ENCODE peak calls at places on chromosomes 4 and X, in six cellular contexts. I, B, W, K, S and N are unnamed samples.

GRCh38 chr4:25867781-25868180 is 5.0 kb upstream of the SEL1L3 start:
- DNase-seq in I (no peak), B (no peak), W (no peak), K (no peak), S (no peak), N (no peak)

GRCh38 chr4:132587626-132588025 is 561.5 kb upstream of the PCDH10 start:
- DNase-seq in I (no peak), B (no peak), W (no peak), K (no peak), S (no peak), N (no peak)

GRCh38 chr4:3262208-3263052 is 13.5 kb downstream of the MSANTD1 start:
- DNase-seq in I (no peak), B (no peak), W (peak), K (no peak), S (peak), N (no peak)

GRCh38 chr4:1401409-1402020 is 4.7 kb downstream of the NKX1-1 start:
- DNase-seq in I (no peak), B (no peak), W (no peak), K (no peak), S (peak), N (no peak)

GRCh38 chr4:122739174-122739573 is 6.7 kb downstream of the BBS12 start:
- DNase-seq in I (no peak), B (no peak), W (no peak), K (no peak), S (no peak), N (no peak)

GRCh38 chr4:165967486-165967885 is 94.4 kb downstream of the TLL1 start:
- DNase-seq in I (no peak), B (no peak), W (no peak), K (no peak), S (no peak), N (no peak)

GRCh38 chr4:185018834-185019450 is 652 bp downstream of the HELT start:
- DNase-seq in I (no peak), B (no peak), W (peak), K (no peak), S (no peak), N (no peak)

GRCh38 chr4:153257151-153257620 is 52.9 kb downstream of the TRIM2 start:
- DNase-seq in I (no peak), B (no peak), W (peak), K (peak), S (no peak), N (peak)

GRCh38 chr4:11050766-11051165 is 366.2 kb upstream of the CLNK start:
- DNase-seq in I (no peak), B (no peak), W (no peak), K (no peak), S (no peak), N (no peak)

GRCh38 chrX:47540754-47541538 is 20.1 kb upstream of the ARAF start:
- DNase-seq in I (no peak), B (peak), W (peak), K (peak), S (no peak), N (no peak)

GRCh38 chr4:30153427-30153826 is 566.7 kb upstream of the PCDH7 start:
- DNase-seq in I (no peak), B (no peak), W (no peak), K (no peak), S (no peak), N (no peak)

GRCh38 chr4:76958891-76959290 is 9.3 kb downstream of the SEPTIN11 start:
- DNase-seq in I (no peak), B (no peak), W (no peak), K (no peak), S (no peak), N (no peak)

GRCh38 chr4:24561438-24562139 is 22.8 kb downstream of the DHX15 start:
- DNase-seq in I (no peak), B (no peak), W (no peak), K (no peak), S (no peak), N (no peak)

GRCh38 chrX:64321507-64321906 is 73.7 kb downstream of the MTMR8 start:
- DNase-seq in I (no peak), B (no peak), W (no peak), K (no peak), S (no peak), N (no peak)

GRCh38 chr4:66766557-66766956 is 778.7 kb downstream of the CENPC start:
- DNase-seq in I (no peak), B (no peak), W (no peak), K (no peak), S (no peak), N (no peak)

GRCh38 chr4:10461091-10461849 is 4.0 kb upstream of the ZNF518B start:
- DNase-seq in I (peak), B (no peak), W (peak), K (peak), S (peak), N (peak)

GRCh38 chr4:146790515-146790914 is 151.8 kb downstream of the POU4F2 start:
- DNase-seq in I (no peak), B (no peak), W (no peak), K (no peak), S (no peak), N (no peak)
- TF ChIP-seq TAF1 in I (no peak), B (no peak), W (no peak), K (no peak), S (no peak), N (no peak)

DNA sequence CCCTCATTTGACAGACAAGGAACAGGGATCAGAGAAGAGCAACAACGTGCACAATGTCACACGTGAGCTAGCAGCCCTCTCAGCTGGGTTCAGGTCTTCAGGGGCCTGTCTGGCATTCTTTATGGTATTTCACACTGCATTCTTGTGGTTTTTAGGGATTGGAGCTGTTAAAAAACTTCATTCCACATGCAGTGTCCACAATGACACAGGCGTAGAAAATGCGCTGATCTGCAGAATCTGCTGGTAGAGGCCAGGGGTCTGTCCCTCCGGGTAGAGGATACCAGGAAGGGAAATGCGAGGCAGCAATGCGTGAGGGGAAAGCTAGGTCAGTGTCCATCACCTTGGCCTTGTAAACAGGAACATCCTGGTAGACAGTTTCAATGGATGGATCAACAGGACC is 36.6 kb downstream of the MAP7D3 start:
- DNase-seq in I (no peak), B (peak), W (no peak), K (no peak), S (no peak), N (no peak)
- TF ChIP-seq POLR2AphosphoS5 in I (no peak), B (no peak), W (no peak), K (no peak), S (no peak), N (no peak)

GRCh38 chrX:88584283-88584682 is 162.7 kb upstream of the CPXCR1 start:
- DNase-seq in I (no peak), B (no peak), W (no peak), K (no peak), S (no peak), N (no peak)

DNA sequence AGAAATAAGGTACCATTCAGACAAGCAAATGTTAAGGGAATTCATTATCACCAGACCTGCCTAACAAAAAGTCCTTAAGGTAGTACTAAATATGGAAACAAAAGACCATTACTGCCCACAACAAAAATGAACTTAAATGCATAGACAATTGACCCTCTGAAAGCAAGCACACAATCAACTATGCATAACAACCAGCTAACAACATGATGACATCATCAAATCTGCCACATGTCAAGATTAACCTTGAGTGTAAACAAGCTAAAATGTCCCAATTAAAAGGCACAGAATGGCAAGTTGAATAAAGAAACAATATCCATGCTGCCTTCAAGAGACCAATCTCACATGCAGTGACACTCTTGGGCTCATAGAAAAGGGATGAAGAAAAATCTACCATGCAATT is 160.7 kb upstream of the CPXCR1 start:
- DNase-seq in I (no peak), B (no peak), W (no peak), K (no peak), S (no peak), N (no peak)
- TF ChIP-seq POLR2A in I (no peak), B (no peak), W (no peak), K (no peak), S (no peak), N (no peak)

GRCh38 chrX:40154229-40154852 is 56.6 kb upstream of the BCOR start:
- DNase-seq in I (no peak), B (peak), W (peak), K (peak), S (no peak), N (no peak)

GRCh38 chrX:40152173-40152705 is 54.5 kb upstream of the BCOR start:
- DNase-seq in I (no peak), B (no peak), W (peak), K (peak), S (no peak), N (no peak)

GRCh38 chrX:40154853-40155616 is 57.3 kb upstream of the BCOR start:
- DNase-seq in I (no peak), B (peak), W (peak), K (peak), S (no peak), N (no peak)

GRCh38 chrX:40152706-40153334 is 55.1 kb upstream of the BCOR start:
- DNase-seq in I (no peak), B (no peak), W (no peak), K (no peak), S (no peak), N (no peak)

DNA sequence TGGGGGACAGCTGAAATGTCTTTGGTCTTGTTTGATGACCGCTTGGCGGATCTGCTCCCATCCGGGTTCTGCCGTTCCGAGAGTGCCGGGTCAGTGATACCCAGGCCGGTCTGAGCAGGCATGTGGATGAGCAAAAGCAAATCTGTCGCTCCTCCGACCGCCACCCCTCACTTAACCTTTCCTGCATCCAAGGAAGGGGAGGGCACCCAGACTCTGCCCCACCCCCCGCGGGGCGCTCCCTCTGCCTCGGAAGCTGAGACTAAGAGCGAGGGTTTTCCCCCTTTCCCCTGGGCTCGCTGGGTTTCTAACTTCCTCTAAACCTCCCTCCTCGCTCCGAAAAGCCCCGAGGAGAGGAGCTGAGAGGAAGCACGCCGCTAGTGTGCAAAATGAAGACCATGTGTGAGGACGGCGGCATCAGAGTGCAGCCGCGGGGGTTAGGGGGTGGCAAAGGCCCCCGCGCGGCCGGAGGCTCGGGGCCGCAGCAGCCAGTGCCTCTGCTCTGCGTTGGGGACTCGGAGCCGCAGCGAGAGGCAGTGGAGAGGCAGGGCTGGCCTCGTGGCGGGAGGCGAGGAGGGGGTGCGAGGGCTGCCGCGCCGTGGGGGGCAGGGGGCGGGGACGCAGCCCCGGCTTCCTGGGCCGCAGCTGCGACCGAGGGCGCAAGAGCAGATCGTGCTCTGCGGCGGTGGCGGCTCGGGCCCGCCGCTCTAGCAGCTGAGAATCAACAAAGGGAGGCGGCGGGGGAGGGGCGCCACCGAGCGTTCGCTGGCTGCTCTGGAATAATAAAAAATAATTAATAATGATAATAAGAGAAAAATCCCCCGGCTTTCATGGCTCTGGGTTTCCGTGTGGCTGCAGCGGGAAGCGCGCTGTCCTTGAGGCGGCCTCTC is 55.8 kb upstream of the BCOR start:
- DNase-seq in I (no peak), B (no peak), W (peak), K (peak), S (no peak), N (no peak)
- TF ChIP-seq TAF1 in I (no peak), B (no peak), W (no peak), K (peak), S (no peak), N (no peak)

DNA sequence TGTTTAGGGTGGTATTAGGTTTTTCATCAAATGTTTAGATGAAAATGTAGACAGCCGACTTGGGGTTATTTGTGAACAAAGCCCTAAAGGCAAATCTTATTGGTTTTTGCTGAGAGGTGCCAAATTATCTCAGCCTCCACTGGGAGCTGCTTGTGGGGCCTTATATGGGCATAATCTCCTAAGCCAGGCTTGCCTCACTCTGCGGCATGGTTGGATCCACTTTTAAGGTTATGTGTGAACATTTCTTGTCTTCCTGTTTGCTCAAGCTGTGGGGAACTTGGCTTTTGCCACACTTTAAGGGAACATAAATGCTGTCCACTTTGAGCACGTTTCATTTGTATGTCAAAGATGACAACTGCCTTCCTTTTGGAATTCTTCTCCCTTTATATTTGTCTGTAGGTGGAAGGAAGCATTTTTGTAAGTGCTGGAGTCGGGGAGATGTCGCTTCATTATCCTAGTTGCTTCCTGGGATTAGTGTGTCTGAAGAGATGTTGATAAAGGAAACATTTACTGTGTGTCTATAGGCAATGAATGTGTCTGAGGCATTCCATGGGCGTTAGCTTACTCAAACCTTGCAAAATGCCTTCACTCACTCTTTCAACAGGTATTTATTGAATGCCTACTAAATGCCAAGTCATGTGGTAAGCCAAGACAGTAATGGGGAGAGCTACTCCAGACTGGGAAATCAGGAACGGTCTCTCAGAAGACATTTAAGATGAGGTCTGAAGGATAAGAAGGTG is 78.3 kb downstream of the SLC9A6 start:
- DNase-seq in I (no peak), B (no peak), W (no peak), K (no peak), S (no peak), N (no peak)
- TF ChIP-seq POLR2AphosphoS5 in I (no peak), B (no peak), W (no peak), K (no peak), S (no peak), N (no peak)

DNA sequence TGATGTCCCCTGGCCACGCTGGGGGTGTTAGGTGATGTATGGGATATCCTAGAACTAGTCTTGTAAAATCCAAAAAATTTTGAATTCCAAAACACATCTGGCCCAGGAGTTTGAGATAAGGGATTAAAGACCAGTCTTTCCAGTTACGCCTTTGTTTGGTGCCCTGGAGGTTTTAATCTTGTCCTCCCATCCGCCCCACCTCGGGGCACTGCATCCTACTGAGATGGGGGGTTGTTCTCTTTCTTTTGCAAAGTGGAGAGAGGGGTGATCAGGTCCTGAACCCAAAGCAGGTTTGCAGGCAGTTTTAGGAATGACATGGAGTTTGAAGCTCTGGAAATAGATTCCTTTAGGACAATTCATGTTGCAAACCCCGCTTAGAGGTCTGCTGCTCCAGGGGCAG is 1.8 kb downstream of the SUV39H1 start:
- DNase-seq in I (no peak), B (no peak), W (no peak), K (no peak), S (no peak), N (no peak)
- TF ChIP-seq POLR2A in I (no peak), B (no peak), W (no peak), K (no peak), S (no peak), N (no peak)

GRCh38 chr4:119034276-119035008 is 101.2 kb upstream of the MYOZ2 start:
- DNase-seq in I (no peak), B (no peak), W (no peak), K (no peak), S (no peak), N (no peak)

GRCh38 chr4:119037709-119038463 is 97.7 kb upstream of the MYOZ2 start:
- DNase-seq in I (peak), B (no peak), W (no peak), K (no peak), S (no peak), N (no peak)

GRCh38 chr4:119038465-119038864 is 97.2 kb upstream of the MYOZ2 start:
- DNase-seq in I (no peak), B (no peak), W (no peak), K (no peak), S (no peak), N (no peak)

GRCh38 chr4:119039160-119039559 is 96.5 kb upstream of the MYOZ2 start:
- DNase-seq in I (no peak), B (no peak), W (no peak), K (no peak), S (no peak), N (no peak)

DNA sequence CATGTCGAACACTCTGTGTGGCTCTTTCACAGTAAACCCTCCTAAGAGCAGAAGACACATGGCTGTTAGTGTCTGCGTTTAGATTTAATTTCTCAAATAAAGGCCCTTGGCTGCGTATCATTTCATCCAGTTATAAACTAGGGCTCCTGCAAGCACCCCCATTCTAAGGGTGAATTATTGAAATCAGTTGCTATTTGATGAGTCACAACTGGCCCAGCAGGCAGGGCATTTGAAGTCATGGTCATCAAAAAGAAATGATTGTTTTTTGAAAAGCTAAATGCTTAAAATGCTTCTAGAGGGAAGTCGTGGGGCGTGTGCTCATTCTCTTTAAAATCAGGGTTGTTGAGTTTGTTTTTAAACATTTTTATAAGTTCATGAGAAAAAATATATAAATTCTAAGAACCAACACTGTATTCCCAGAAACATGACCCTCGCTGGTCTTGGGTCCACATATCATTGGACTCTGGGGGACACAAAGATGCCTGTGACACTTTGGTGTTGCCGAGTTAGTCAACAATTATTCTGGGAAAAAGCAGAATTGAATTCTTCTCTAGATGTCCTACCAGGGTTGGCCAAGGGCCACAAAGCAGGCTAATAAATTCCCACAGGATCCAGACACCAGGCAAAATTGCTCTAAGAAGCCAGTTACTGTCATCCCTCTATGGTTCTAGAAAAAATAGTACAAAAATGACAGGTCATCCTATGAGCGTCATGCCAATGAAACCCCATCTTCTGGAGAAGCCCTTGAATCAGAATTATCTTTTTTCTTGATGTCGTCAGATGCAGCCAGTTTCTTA is 99.5 kb upstream of the MYOZ2 start:
- DNase-seq in I (no peak), B (no peak), W (no peak), K (no peak), S (no peak), N (no peak)
- TF ChIP-seq TAF1 in I (no peak), B (no peak), W (no peak), K (no peak), S (no peak), N (no peak)

DNA sequence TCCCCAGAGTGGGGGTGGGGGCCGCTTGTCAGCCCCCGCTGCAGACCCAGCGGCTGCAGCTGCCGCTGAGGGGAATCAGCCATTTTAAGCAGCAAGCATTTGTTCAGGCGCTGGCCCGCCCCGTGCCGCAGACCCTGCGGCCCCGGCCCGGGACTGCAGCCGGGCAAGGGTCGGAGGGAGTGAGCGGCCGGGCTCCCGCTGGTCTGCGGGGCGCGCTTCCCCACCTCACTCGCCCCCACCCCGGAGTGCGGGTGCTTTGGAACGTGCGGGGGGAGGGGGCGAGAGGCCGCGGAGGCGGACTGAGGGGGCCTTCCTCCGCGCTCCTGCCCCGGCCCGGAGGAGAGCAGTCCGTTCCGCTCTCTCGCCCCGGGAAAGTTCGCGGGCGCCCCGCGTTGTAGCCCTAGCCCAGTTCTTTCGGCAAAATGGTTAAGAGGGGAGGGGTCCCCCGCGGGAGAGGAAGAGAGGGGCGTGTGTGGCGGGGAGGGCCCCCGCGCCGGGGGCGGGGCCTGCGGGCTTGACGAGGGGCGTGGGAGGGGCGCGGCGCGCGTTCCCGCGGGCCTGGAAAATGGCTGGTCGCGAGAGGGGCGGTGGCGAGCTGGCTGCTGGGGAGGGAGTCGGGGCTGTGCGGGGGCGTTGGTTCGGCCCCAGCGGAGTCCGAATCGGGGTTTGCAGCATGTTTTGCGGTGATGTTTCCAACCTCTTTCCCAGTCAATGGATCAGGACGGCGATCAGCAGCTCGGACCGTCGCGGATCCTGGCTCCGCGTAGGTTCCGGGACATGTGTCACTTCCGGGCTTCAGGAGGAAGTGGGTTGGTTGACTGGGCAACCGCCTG is 914 bp downstream of the ING2 start:
- DNase-seq in I (peak), B (peak), W (peak), K (peak), S (peak), N (peak)
- TF ChIP-seq POLR2AphosphoS5 in I (peak), B (peak), W (peak), K (peak), S (peak), N (peak)

GRCh38 chr4:8428288-8429097 is 12.0 kb downstream of the ACOX3 start:
- DNase-seq in I (peak), B (peak), W (peak), K (peak), S (peak), N (peak)
- TF ChIP-seq POLR2A in I (peak), B (peak), W (no peak), K (peak), S (peak), N (peak)